ENCODE peak calls at places on chromosomes 13 and 19, in five cellular contexts. B, T, C, I and J are unnamed samples.

GRCh38 chr19:29683009-29683408 is 17.7 kb downstream of the PLEKHF1 start:
- DNase-seq in C (no peak), B (peak), I (no peak), T (no peak), J (no peak)

GRCh38 chr13:47298506-47298905 is 401.7 kb upstream of the HTR2A start:
- DNase-seq in I (no peak), T (no peak), B (no peak), C (no peak), J (no peak)

GRCh38 chr19:3369337-3370213 is 3.2 kb downstream of the NFIC start:
- DNase-seq in I (peak), T (peak), B (peak), C (no peak), J (no peak)

GRCh38 chr13:50323440-50324070 is 308.3 kb downstream of the KCNRG start:
- DNase-seq in B (peak), I (peak), T (no peak), C (no peak), J (no peak)

GRCh38 chr13:109387438-109387837 is 398.9 kb downstream of the IRS2 start:
- DNase-seq in T (no peak), C (no peak), I (no peak), B (no peak), J (no peak)

GRCh38 chr13:105519766-105520165 is 1015.7 kb downstream of the EFNB2 start:
- DNase-seq in C (no peak), I (peak), B (no peak), T (no peak), J (no peak)

GRCh38 chr19:46049597-46049996 is 8.8 kb upstream of the IGFL4 start:
- DNase-seq in T (no peak), C (peak), I (no peak), B (no peak), J (no peak)

GRCh38 chr19:30959011-30959410 is 390.2 kb downstream of the TSHZ3 start:
- DNase-seq in T (no peak), C (no peak), I (no peak), B (no peak), J (no peak)

GRCh38 chr19:18427752-18428131 is 8.5 kb downstream of the SSBP4 start:
- DNase-seq in B (no peak), T (no peak), I (no peak), C (no peak), J (no peak)

GRCh38 chr13:36344173-36344572 is 2.0 kb downstream of the SPART start:
- DNase-seq in I (peak), C (no peak), B (no peak), T (no peak), J (no peak)

GRCh38 chr19:34350161-34350561 is 14.8 kb upstream of the GPI start:
- DNase-seq in T (no peak), C (no peak), B (no peak), I (no peak), J (no peak)

GRCh38 chr13:58018020-58018419 is 386.5 kb downstream of the PCDH17 start:
- DNase-seq in I (no peak), B (no peak), T (no peak), C (no peak), J (no peak)

GRCh38 chr19:46610851-46611770 is 10.0 kb downstream of the CALM3 start:
- DNase-seq in I (no peak), C (no peak), B (peak), T (peak), J (no peak)

GRCh38 chr19:15128162-15128770 is 21.1 kb downstream of the SYDE1 start:
- DNase-seq in T (no peak), C (no peak), I (peak), B (no peak), J (no peak)